ENCODE peak calls at places on chromosome 1, in eight cellular contexts. V is HT1080; T is astrocyte of the spinal cord; R is fibroblast of lung; E is central memory CD4-positive, alpha-beta T cell; K is tibial nerve; C is EH; F is naive thymus-derived CD4-positive, alpha-beta T cell. I is an unnamed sample.

GRCh38 chr1:30883389-30884172 is 25.0 kb downstream of the SDC3 start:
- DNase-seq in V (no peak), F (no peak), C (no peak), E (no peak), R (no peak), K (no peak), T (no peak), I (no peak)

GRCh38 chr1:155973723-155974122 is 4.6 kb downstream of the ARHGEF2 start:
- DNase-seq in V (no peak), K (no peak), C (no peak), T (no peak), E (no peak), R (no peak), F (no peak), I (no peak)

GRCh38 chr1:202811296-202812175 is 782 bp downstream of the PCAT6 start:
- DNase-seq in T (no peak), E (no peak), R (peak), K (no peak), V (no peak), C (peak), F (peak), I (no peak)

GRCh38 chr1:89465201-89465600 is 59.4 kb upstream of the LRRC8B start:
- DNase-seq in R (no peak), F (no peak), K (no peak), C (no peak), V (peak), T (no peak), E (no peak), I (no peak)

GRCh38 chr1:171758011-171758410 is 16.1 kb upstream of the VAMP4 start:
- DNase-seq in E (no peak), K (no peak), C (no peak), R (no peak), T (no peak), F (no peak), V (no peak), I (no peak)

GRCh38 chr1:41294213-41294612 is 52.1 kb upstream of the SCMH1 start:
- DNase-seq in R (no peak), E (no peak), C (no peak), K (no peak), T (no peak), F (no peak), V (no peak), I (no peak)

GRCh38 chr1:197441990-197442389 is 173.9 kb downstream of the CRB1 start:
- DNase-seq in R (peak), F (no peak), T (peak), C (peak), K (peak), V (no peak), E (no peak), I (no peak)

GRCh38 chr1:75999034-75999433 is 66.8 kb upstream of the ASB17 start:
- DNase-seq in K (no peak), F (no peak), E (no peak), V (peak), R (no peak), T (no peak), C (no peak), I (no peak)

GRCh38 chr1:53359225-53359933 is 31.5 kb upstream of the LRP8 start:
- DNase-seq in F (no peak), E (no peak), V (no peak), R (no peak), T (no peak), C (no peak), K (no peak), I (no peak)

GRCh38 chr1:155241069-155241679 is 14.1 kb downstream of the ENTREP3 start:
- DNase-seq in K (peak), R (peak), T (peak), F (peak), E (peak), C (peak), V (peak), I (no peak)